ENCODE peak calls at places on chromosome 18, in four cellular contexts. I is mesendoderm, G is IMR-90, X is PC-3. P is an unnamed sample.

GRCh38 chr18:24678113-24678512 is 217.7 kb downstream of the HRH4 start:
- DNase-seq in I (no peak), G (no peak), X (no peak), P (no peak)

GRCh38 chr18:4016391-4017049 is 438.6 kb downstream of the DLGAP1 start:
- DNase-seq in I (peak), G (no peak), X (no peak), P (no peak)

GRCh38 chr18:62379051-62379450 is 53.9 kb downstream of the TNFRSF11A start:
- DNase-seq in I (no peak), G (no peak), X (peak), P (no peak)

GRCh38 chr18:76491436-76491800 is 3.6 kb downstream of the ZNF516 start:
- DNase-seq in I (peak), G (peak), X (no peak), P (peak)

GRCh38 chr18:11500153-11501122 is 109.0 kb upstream of the SLC35G4 start:
- DNase-seq in I (peak), G (peak), X (peak), P (peak)

GRCh38 chr18:21085579-21086161 is 25.9 kb downstream of the ROCK1 start:
- DNase-seq in I (no peak), G (peak), X (peak), P (no peak)

GRCh38 chr18:36333418-36333817 is 35.9 kb downstream of the FHOD3 start:
- DNase-seq in I (no peak), G (peak), X (no peak), P (no peak)

GRCh38 chr18:55641501-55641900 is 53.5 kb upstream of the TCF4 start:
- DNase-seq in I (no peak), G (peak), X (no peak), P (no peak)

GRCh38 chr18:39742015-39742466 is 2176.4 kb upstream of the CELF4 start:
- DNase-seq in I (no peak), G (peak), X (no peak), P (no peak)

GRCh38 chr18:73614812-73615211 is 532.8 kb downstream of the FBXO15 start:
- DNase-seq in I (no peak), G (peak), X (peak), P (no peak)

GRCh38 chr18:59155140-59155539 is 15.5 kb downstream of the SEC11C start:
- DNase-seq in I (no peak), G (peak), X (no peak), P (no peak)

GRCh38 chr18:12492907-12493306 is 85.2 kb downstream of the PRELID3A start:
- DNase-seq in I (no peak), G (no peak), X (no peak), P (no peak)

GRCh38 chr18:22032392-22032961 is 136.9 kb upstream of the GATA6 start:
- DNase-seq in I (peak), G (peak), X (peak), P (no peak)

GRCh38 chr18:11906181-11906580 is 1.9 kb downstream of the MPPE1 start:
- DNase-seq in I (no peak), G (no peak), X (no peak), P (no peak)

GRCh38 chr18:74373428-74373827 is 57.8 kb downstream of the C18orf63 start:
- DNase-seq in I (no peak), G (no peak), X (no peak), P (no peak)

GRCh38 chr18:28365406-28365805 is 188.5 kb upstream of the CDH2 start:
- DNase-seq in I (no peak), G (peak), X (peak), P (no peak)

GRCh38 chr18:68607852-68608251 is 107.1 kb downstream of the TMX3 start:
- DNase-seq in I (no peak), G (no peak), X (no peak), P (no peak)

GRCh38 chr18:42114310-42114943 is 159.4 kb downstream of the PIK3C3 start:
- DNase-seq in I (peak), G (peak), X (peak), P (peak)

GRCh38 chr18:59715966-59716369 is 18.7 kb upstream of the CCBE1 start:
- DNase-seq in I (no peak), G (peak), X (peak), P (no peak)

GRCh38 chr18:54555996-54556395 is 35.0 kb upstream of the DYNAP start:
- DNase-seq in I (no peak), G (no peak), X (no peak), P (no peak)

GRCh38 chr18:24657461-24657860 is 197.0 kb downstream of the HRH4 start:
- DNase-seq in I (no peak), G (no peak), X (no peak), P (no peak)

GRCh38 chr18:24585996-24586566 is 125.6 kb downstream of the HRH4 start:
- DNase-seq in I (no peak), G (no peak), X (no peak), P (no peak)

DNA sequence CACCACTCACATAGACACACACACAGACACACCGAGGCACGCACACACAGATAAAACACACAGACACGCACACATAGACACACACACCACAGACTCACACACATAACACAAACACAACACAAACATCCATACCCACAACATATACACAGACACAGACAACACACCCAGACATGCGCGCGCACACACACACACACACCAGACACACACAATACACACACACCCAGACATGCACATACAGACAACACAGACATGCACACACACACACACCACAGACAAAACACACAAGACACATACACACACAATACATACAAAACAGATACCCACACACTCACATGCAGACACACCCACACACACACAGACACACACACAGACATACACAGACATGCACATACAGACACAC is 95.4 kb upstream of the SMAD7 start:
- DNase-seq in I (no peak), G (no peak), X (no peak), P (no peak)
- H3K9ac ChIP-seq in I (no peak), G (no peak), X (no peak), P (no peak)

DNA sequence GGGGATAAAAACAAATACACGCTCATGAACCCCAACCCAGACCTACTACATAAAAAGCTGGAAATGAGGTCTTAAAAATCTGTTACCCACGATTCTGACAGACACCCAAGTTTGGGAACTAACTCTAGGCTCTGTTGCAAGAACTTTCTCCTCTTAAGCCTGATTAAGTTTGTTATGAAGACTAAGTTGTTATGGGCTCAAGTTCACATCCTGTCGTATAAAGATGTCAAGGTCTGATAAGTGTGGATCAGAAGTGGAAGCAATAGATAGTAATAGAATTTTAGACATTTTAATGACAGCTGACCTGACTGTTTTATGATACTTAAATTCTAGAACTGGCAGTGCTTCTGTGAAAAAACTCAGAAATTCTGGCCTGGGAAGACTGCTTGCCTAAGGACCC is 43.2 kb downstream of the LPIN2 start:
- DNase-seq in I (no peak), G (no peak), X (no peak), P (no peak)
- H3K27ac ChIP-seq in I (no peak), G (no peak), X (no peak), P (no peak)

DNA sequence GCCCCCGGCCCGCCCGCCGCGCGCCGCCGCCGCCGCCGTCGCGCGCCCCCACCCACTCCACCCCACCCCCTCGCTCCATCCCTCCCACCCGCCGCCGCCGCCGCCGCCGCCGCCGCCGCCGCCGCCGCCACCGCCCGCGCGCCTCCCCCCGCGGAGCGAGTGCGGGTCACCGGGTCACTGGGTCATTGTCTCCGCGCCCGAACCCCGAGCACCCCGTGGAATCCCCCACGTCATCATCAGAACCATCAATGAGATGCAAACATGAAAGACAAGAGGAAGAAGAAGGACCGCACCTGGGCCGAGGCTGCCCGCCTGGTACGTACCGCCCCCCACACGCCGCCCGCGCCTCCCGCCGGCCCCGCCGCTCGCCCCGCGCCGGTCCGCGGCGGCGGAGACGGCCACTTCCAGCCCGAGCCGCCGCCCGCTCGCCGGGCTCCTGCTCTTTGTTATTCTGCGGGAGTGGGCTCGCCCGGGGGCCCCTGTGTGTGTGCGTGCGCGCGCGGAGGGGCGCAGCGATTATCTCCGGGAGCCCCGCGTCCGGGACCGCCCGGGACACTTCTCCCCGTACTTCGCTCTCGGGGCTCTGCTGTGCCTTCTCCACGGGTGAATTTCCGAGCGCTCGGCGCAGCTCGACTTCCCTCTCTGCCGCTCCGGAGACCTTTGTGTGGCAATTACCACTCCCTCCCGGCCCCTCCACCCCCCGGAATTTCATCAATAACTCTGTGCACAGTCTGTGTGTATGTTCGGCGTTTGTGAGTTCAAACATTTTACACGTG is 540 bp downstream of the ASXL3 start:
- DNase-seq in I (peak), G (no peak), X (no peak), P (no peak)
- H3K9ac ChIP-seq in I (peak), G (peak), X (no peak), P (no peak)

DNA sequence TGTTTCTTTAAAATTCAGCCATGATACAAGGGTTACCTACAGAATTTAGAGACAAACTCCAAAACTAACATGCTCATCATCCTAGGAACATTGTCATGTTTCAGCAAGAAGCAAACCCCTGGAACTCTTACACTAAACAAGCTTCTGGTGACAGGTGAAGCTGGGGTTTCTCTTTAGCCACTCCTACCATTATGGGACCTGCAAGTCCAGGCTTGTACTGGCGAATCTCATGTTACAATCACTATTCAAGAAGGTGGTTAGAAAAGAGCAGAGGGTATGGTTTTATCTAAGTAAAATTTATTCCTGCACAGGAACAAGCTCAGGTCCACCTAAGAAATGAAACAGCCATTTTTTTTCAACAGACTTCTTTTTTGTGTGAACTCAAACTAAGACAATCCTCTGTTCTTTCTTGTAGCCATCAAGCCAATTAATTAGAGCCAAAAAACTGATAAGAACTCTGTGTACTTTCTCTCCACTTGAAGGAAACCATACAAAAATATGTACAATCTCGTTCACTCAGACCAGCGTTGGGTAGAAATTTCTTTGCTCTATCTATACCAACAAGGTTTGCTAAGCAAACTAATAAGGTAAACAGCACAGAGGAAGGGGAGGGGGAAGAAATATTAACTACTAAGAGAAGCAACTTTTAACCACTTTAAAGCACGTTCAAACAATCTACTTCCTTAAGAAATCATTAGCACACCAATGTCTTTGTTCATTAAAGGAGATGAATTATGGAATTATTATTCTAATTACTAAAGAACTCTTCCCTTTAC is 63.3 kb upstream of the NEDD4L start:
- DNase-seq in I (no peak), G (no peak), X (no peak), P (peak)
- H3K27ac ChIP-seq in I (no peak), G (no peak), X (no peak), P (peak)

GRCh38 chr18:6373187-6373586 is 41.5 kb downstream of the L3MBTL4 start:
- DNase-seq in I (no peak), G (no peak), X (no peak), P (no peak)

GRCh38 chr18:6370886-6371635 is 43.6 kb downstream of the L3MBTL4 start:
- DNase-seq in I (no peak), G (no peak), X (peak), P (no peak)

GRCh38 chr18:6374340-6374739 is 40.4 kb downstream of the L3MBTL4 start:
- DNase-seq in I (no peak), G (no peak), X (no peak), P (no peak)

GRCh38 chr18:6376433-6377229 is 38.1 kb downstream of the L3MBTL4 start:
- DNase-seq in I (no peak), G (no peak), X (peak), P (no peak)

DNA sequence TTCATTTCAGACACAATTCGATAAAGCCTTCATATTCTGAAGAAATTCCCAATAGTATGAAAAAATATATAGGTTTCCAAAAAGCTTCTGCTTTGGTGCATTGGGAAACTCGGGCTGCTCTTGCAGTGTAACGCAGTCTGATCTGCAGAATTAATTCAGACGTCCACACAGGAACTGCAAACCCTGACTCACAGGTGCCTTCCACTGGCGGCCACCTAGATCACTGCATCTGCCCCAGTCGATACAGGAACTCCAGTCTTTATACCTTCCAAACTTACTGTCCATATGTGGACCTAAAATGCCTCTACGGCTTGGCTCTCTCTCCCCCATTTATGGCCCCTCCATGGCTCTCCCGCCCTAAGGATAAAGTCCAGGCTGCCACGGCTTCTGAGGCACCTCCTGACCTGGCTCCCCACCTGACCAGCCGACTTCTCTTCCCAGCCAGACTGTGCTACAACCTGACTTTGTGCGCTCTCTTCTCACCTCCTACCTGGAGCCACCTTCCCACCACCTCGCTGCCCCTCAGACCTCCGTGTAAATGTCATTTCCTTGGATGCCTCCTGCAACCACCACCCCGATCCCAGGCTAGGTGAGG is 39.7 kb downstream of the L3MBTL4 start:
- DNase-seq in I (no peak), G (no peak), X (no peak), P (no peak)
- H3K9ac ChIP-seq in I (no peak), G (no peak), X (no peak), P (no peak)